ENCODE peak calls at places on chromosomes 12 and 14, in nine cellular contexts. V, D, C, R, J, Q, T, M and U are unnamed samples.
A peak's percentile ranks its signal among the peaks of the same experiment; 100 is the strongest.

GRCh38 chr14:61213930-61214329 is 67.2 kb downstream of the TMEM30B start:
- DNase-seq in V (no peak), D (no peak), C (no peak), R (no peak), J (no peak), Q (no peak), T (no peak), M (no peak), U (no peak)

GRCh38 chr12:58877243-58877743 is 43.0 kb downstream of the LRIG3 start:
- DNase-seq in V (peak; percentile 98), D (no peak), C (peak; percentile 54), R (no peak), J (peak; percentile 74), Q (peak; percentile 100), T (peak; percentile 98), M (peak; percentile 99), U (peak; percentile 45)

GRCh38 chr14:60275932-60276331 is 26.9 kb downstream of the PPM1A start:
- DNase-seq in V (no peak), D (no peak), C (peak; percentile 42), R (no peak), J (no peak), Q (peak; percentile 14), T (no peak), M (no peak), U (peak; percentile 53)

GRCh38 chr14:64232095-64232830 is 61.9 kb downstream of the ESR2 start:
- DNase-seq in V (peak; percentile 92), D (peak; percentile 56), C (peak; percentile 70), R (no peak), J (no peak), Q (peak; percentile 93), T (peak; percentile 88), M (peak; percentile 94), U (peak; percentile 77)

GRCh38 chr12:9943244-9943643 is 11.1 kb upstream of the CLEC2A start:
- DNase-seq in V (no peak), D (no peak), C (no peak), R (no peak), J (no peak), Q (no peak), T (no peak), M (no peak), U (no peak)

GRCh38 chr14:65302571-65303184 is 109.9 kb upstream of the FUT8 start:
- DNase-seq in V (no peak), D (peak; percentile 82), C (no peak), R (no peak), J (no peak), Q (no peak), T (no peak), M (no peak), U (no peak)

GRCh38 chr14:84029720-84030119 is 1500.2 kb upstream of the FLRT2 start:
- DNase-seq in V (peak; percentile 31), D (no peak), C (no peak), R (no peak), J (no peak), Q (no peak), T (no peak), M (no peak), U (no peak)

GRCh38 chr12:2960432-2960956 is 1.3 kb downstream of the TEAD4 start:
- DNase-seq in V (peak; percentile 36), D (no peak), C (peak; percentile 47), R (no peak), J (peak; percentile 29), Q (peak; percentile 56), T (no peak), M (peak; percentile 35), U (peak; percentile 39)

GRCh38 chr12:12999276-12999958 is 648 bp downstream of the HEBP1 start:
- DNase-seq in V (no peak), D (no peak), C (peak; percentile 37), R (peak; percentile 44), J (no peak), Q (peak; percentile 9), T (no peak), M (no peak), U (peak; percentile 35)

GRCh38 chr14:96979611-96980074 is 182.5 kb downstream of the VRK1 start:
- DNase-seq in V (no peak), D (no peak), C (no peak), R (peak; percentile 43), J (no peak), Q (no peak), T (no peak), M (no peak), U (no peak)

GRCh38 chr12:76878045-76878898 is 547 bp downstream of the CSRP2 start:
- DNase-seq in V (no peak), D (peak; percentile 59), C (peak; percentile 82), R (peak; percentile 60), J (peak; percentile 10), Q (no peak), T (no peak), M (peak; percentile 30), U (no peak)

GRCh38 chr12:48004941-48005749 is 869 bp upstream of the COL2A1 start:
- DNase-seq in V (no peak), D (no peak), C (no peak), R (peak; percentile 52), J (no peak), Q (no peak), T (no peak), M (no peak), U (no peak)

GRCh38 chr14:23421594-23421993 is 13.5 kb upstream of the MYH6 start:
- DNase-seq in V (no peak), D (no peak), C (no peak), R (no peak), J (no peak), Q (no peak), T (no peak), M (no peak), U (no peak)

DNA sequence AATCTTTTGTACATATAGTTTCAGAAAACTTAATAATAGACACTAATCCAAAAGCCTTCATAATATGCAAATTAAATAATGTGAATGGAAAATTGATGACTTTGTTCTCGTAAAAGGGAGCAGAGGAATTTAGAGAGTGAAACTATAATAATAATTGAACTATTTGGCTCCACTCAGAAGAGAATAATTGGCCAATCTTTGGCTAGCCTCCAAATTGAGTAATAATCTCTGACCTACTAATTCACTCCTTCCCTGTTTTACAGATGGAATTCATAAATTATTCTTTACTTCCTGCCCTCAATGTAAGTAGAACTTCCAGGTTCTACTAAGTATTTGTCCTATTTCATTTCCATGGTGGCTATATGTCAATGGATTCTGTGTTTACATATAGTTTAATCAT is 15.8 kb downstream of the TRIM9 start:
- DNase-seq in V (no peak), D (no peak), C (no peak), R (no peak), J (no peak), Q (no peak), T (no peak), M (no peak), U (peak; percentile 24)
- H3K4me3 ChIP-seq in V (no peak overlapping the region), D (no peak overlapping the region), C (peak overlapping the region; percentile 21), R (no peak overlapping the region), J (no peak overlapping the region), Q (no peak overlapping the region), T (no peak overlapping the region), M (no peak overlapping the region), U (no peak overlapping the region)

DNA sequence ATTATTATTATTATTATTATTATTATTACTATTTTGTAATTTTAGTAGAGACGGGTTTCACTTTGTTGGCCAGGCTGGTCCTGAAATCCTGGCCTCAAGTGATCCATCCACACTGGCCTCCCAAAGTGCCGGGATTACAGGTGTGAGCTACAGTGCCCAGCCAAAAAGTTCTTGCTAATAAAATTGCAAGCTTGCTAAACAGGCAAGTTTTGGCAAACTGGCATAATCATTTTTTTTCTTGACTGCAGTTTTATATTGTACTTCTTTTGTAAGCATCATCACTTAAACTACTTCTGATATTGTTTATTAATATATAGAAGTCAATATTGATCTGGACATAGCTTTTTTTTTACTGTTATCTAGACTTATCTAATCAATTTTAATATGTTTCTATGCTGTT is 536.4 kb downstream of the LRFN5 start:
- DNase-seq in V (no peak), D (no peak), C (no peak), R (no peak), J (no peak), Q (no peak), T (no peak), M (no peak), U (no peak)
- H3K4me3 ChIP-seq in V (no peak overlapping the region), D (no peak overlapping the region), C (no peak overlapping the region), R (no peak overlapping the region), J (no peak overlapping the region), Q (no peak overlapping the region), T (no peak overlapping the region), M (no peak overlapping the region), U (no peak overlapping the region)

GRCh38 chr14:22180045-22180444 is 409.0 kb downstream of the DAD1 start:
- DNase-seq in V (no peak), D (no peak), C (no peak), R (no peak), J (no peak), Q (no peak), T (no peak), M (no peak), U (no peak)

GRCh38 chr14:22185191-22185590 is 403.8 kb downstream of the DAD1 start:
- DNase-seq in V (peak; percentile 76), D (peak; percentile 4), C (no peak), R (no peak), J (no peak), Q (no peak), T (no peak), M (peak; percentile 41), U (no peak)

GRCh38 chr14:22188346-22188745 is 400.7 kb downstream of the DAD1 start:
- DNase-seq in V (no peak), D (no peak), C (no peak), R (no peak), J (no peak), Q (no peak), T (no peak), M (peak; percentile 66), U (no peak)

GRCh38 chr14:22179190-22179589 is 409.8 kb downstream of the DAD1 start:
- DNase-seq in V (no peak), D (no peak), C (no peak), R (no peak), J (no peak), Q (no peak), T (no peak), M (no peak), U (no peak)

GRCh38 chr14:22184157-22185025 is 404.6 kb downstream of the DAD1 start:
- DNase-seq in V (peak; percentile 72), D (no peak), C (no peak), R (no peak), J (no peak), Q (peak; percentile 44), T (peak; percentile 40), M (peak; percentile 76), U (no peak)
- H3K4me3 ChIP-seq in V (no peak overlapping the region), D (no peak overlapping the region), C (no peak overlapping the region), R (no peak overlapping the region), J (no peak overlapping the region), Q (no peak overlapping the region), T (no peak overlapping the region), M (no peak overlapping the region), U (no peak overlapping the region)

DNA sequence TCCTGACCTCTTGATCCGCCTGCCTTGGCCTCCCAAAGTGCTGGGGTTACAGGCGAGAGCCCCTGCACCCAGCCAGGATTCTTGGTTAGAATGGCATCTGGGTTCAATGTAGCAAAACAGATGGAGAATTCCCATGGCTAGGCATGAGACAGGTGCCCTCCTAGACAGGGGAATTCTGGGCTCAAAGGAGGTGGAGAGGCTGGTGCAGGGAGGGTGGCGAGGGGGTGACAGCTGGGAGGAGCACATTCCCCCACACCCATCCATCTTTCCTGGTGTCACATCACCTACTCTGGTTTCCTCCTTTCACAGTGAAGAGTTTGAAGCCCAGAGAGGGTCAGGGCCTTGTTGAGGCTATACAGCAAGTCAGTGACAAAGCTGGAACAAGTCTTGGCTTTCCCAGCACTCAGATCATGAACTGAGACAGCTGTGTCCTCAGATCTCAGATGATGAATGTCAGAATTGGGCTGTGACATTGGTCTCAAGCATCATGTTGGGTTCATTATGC is 2.8 kb downstream of the SERPINA1 start:
- DNase-seq in V (no peak), D (no peak), C (no peak), R (no peak), J (no peak), Q (no peak), T (no peak), M (no peak), U (no peak)
- H3K4me3 ChIP-seq in V (no peak overlapping the region), D (no peak overlapping the region), C (no peak overlapping the region), R (no peak overlapping the region), J (no peak overlapping the region), Q (no peak overlapping the region), T (no peak overlapping the region), M (no peak overlapping the region), U (no peak overlapping the region)